ENCODE peak calls at places on chromosomes 3 and 15, in eight cellular contexts. One of them, this sample, is unnamed. For H3K9me3, the result is how much of the 10 kb centered on the place peaks cover.

GRCh38 chr15:25863067-25863967 is at the start of gene ATP10A:
- DNase-seq in fibroblast of lung: peak
- DNase-seq in psoas muscle: peak
- DNase-seq in transverse colon: no peak
- DNase-seq in HAP-1: peak
- DNase-seq in A549: no peak
- DNase-seq in mucosa of descending colon: peak
- DNase-seq in cardiac muscle cell: peak
- DNase-seq in this sample: no peak

GRCh38 chr3:16828815-16829214 is 55.9 kb upstream of the PLCL2 start:
- DNase-seq in fibroblast of lung: peak
- DNase-seq in psoas muscle: no peak
- DNase-seq in transverse colon: peak
- DNase-seq in HAP-1: peak
- DNase-seq in A549: peak
- DNase-seq in mucosa of descending colon: no peak
- DNase-seq in cardiac muscle cell: peak
- DNase-seq in this sample: no peak

GRCh38 chr3:184255291-184256039 is 5.9 kb downstream of the CAMK2N2 start:
- DNase-seq in fibroblast of lung: no peak
- DNase-seq in psoas muscle: no peak
- DNase-seq in transverse colon: no peak
- DNase-seq in HAP-1: no peak
- DNase-seq in A549: no peak
- DNase-seq in mucosa of descending colon: no peak
- DNase-seq in cardiac muscle cell: no peak
- DNase-seq in this sample: no peak

GRCh38 chr15:29568840-29569532 is 253.3 kb downstream of the TJP1 start:
- DNase-seq in fibroblast of lung: peak
- DNase-seq in psoas muscle: no peak
- DNase-seq in transverse colon: peak
- DNase-seq in HAP-1: no peak
- DNase-seq in A549: peak
- DNase-seq in mucosa of descending colon: peak
- DNase-seq in cardiac muscle cell: peak
- DNase-seq in this sample: peak

GRCh38 chr3:10467904-10468610 is 37.3 kb downstream of the ATP2B2 start:
- DNase-seq in fibroblast of lung: no peak
- DNase-seq in psoas muscle: peak
- DNase-seq in transverse colon: no peak
- DNase-seq in HAP-1: no peak
- DNase-seq in A549: no peak
- DNase-seq in mucosa of descending colon: no peak
- DNase-seq in cardiac muscle cell: no peak
- DNase-seq in this sample: no peak

GRCh38 chr3:145981057-145981456 is 179.9 kb downstream of the PLOD2 start:
- DNase-seq in fibroblast of lung: peak
- DNase-seq in psoas muscle: no peak
- DNase-seq in transverse colon: no peak
- DNase-seq in HAP-1: no peak
- DNase-seq in A549: no peak
- DNase-seq in mucosa of descending colon: no peak
- DNase-seq in cardiac muscle cell: no peak
- DNase-seq in this sample: no peak

GRCh38 chr3:76487446-76487845 is 552.5 kb upstream of the ROBO2 start:
- DNase-seq in fibroblast of lung: peak
- DNase-seq in psoas muscle: no peak
- DNase-seq in transverse colon: no peak
- DNase-seq in HAP-1: no peak
- DNase-seq in A549: no peak
- DNase-seq in mucosa of descending colon: no peak
- DNase-seq in cardiac muscle cell: no peak
- DNase-seq in this sample: no peak

GRCh38 chr3:12449889-12450682 is 34.2 kb upstream of the TSEN2 start:
- DNase-seq in fibroblast of lung: no peak
- DNase-seq in psoas muscle: no peak
- DNase-seq in transverse colon: no peak
- DNase-seq in HAP-1: no peak
- DNase-seq in A549: no peak
- DNase-seq in mucosa of descending colon: no peak
- DNase-seq in cardiac muscle cell: no peak
- DNase-seq in this sample: no peak

GRCh38 chr3:8501388-8502131 is at the start of gene LMCD1:
- DNase-seq in fibroblast of lung: peak
- DNase-seq in psoas muscle: peak
- DNase-seq in transverse colon: peak
- DNase-seq in HAP-1: peak
- DNase-seq in A549: peak
- DNase-seq in mucosa of descending colon: peak
- DNase-seq in cardiac muscle cell: peak
- DNase-seq in this sample: peak

GRCh38 chr3:189626286-189626685 is 4.9 kb upstream of the TP63 start:
- DNase-seq in fibroblast of lung: no peak
- DNase-seq in psoas muscle: no peak
- DNase-seq in transverse colon: no peak
- DNase-seq in HAP-1: no peak
- DNase-seq in A549: no peak
- DNase-seq in mucosa of descending colon: no peak
- DNase-seq in cardiac muscle cell: no peak
- DNase-seq in this sample: no peak

DNA sequence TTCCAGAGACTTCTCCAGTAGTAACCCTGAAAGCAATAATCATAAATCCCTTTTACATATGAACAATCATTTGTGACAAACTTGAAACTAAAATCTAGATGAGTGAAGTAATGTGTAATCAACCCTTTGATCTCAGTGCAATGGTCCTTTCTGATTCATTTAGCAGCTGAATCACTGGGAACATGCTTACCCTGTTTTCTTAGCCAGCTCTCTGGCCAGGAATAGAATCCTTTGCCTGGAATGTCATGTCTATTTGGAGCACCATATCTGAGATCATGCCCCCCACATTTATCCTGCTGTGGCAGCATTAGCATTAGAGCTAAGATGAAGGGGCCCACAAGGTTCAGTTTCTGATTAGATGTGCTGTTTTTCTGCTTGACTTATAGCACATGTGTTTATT is 309.8 kb downstream of the OXSM start:
- DNase-seq in fibroblast of lung: peak
- DNase-seq in psoas muscle: no peak
- DNase-seq in transverse colon: no peak
- DNase-seq in HAP-1: no peak
- DNase-seq in A549: no peak
- DNase-seq in mucosa of descending colon: no peak
- DNase-seq in cardiac muscle cell: peak
- DNase-seq in this sample: no peak
- H3K9me3 ChIP-seq in fibroblast of lung: under half
- H3K9me3 ChIP-seq in psoas muscle: under half
- H3K9me3 ChIP-seq in transverse colon: under half
- H3K9me3 ChIP-seq in HAP-1: under half
- H3K9me3 ChIP-seq in A549: under half
- H3K9me3 ChIP-seq in mucosa of descending colon: half or more
- H3K9me3 ChIP-seq in cardiac muscle cell: under half
- H3K9me3 ChIP-seq in this sample: under half

DNA sequence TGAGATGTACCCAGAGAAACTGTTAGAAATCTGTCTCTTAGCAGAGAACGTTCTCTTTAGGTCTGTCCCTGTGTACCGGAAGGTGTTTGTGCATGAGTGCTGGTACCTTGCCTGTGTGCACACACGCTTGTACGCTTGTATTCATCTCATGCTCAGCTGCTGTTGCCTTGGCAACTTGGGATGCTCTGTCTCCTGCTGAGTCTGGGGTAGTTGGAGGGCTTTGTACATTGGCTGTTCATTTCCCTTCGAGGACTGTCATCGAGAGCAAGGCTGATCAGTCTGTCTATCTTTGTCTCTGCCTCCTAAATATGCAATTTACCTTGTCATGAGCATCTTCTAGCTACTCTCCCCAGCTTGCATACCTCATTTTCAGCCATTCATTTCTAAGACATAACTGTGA is 147.2 kb downstream of the SLCO3A1 start:
- DNase-seq in fibroblast of lung: no peak
- DNase-seq in psoas muscle: no peak
- DNase-seq in transverse colon: no peak
- DNase-seq in HAP-1: no peak
- DNase-seq in A549: no peak
- DNase-seq in mucosa of descending colon: no peak
- DNase-seq in cardiac muscle cell: no peak
- DNase-seq in this sample: no peak
- H3K9me3 ChIP-seq in fibroblast of lung: under half
- H3K9me3 ChIP-seq in psoas muscle: under half
- H3K9me3 ChIP-seq in transverse colon: under half
- H3K9me3 ChIP-seq in HAP-1: under half
- H3K9me3 ChIP-seq in A549: under half
- H3K9me3 ChIP-seq in mucosa of descending colon: under half
- H3K9me3 ChIP-seq in cardiac muscle cell: under half
- H3K9me3 ChIP-seq in this sample: under half

GRCh38 chr3:153426803-153427202 is 264.8 kb downstream of the RAP2B start:
- DNase-seq in fibroblast of lung: no peak
- DNase-seq in psoas muscle: no peak
- DNase-seq in transverse colon: no peak
- DNase-seq in HAP-1: no peak
- DNase-seq in A549: no peak
- DNase-seq in mucosa of descending colon: no peak
- DNase-seq in cardiac muscle cell: no peak
- DNase-seq in this sample: no peak
- H3K9me3 ChIP-seq in fibroblast of lung: under half
- H3K9me3 ChIP-seq in psoas muscle: under half
- H3K9me3 ChIP-seq in transverse colon: under half
- H3K9me3 ChIP-seq in HAP-1: under half
- H3K9me3 ChIP-seq in A549: under half
- H3K9me3 ChIP-seq in mucosa of descending colon: under half
- H3K9me3 ChIP-seq in cardiac muscle cell: under half
- H3K9me3 ChIP-seq in this sample: under half

GRCh38 chr3:176510097-176510496 is 687.2 kb downstream of the TBL1XR1 start:
- DNase-seq in fibroblast of lung: no peak
- DNase-seq in psoas muscle: no peak
- DNase-seq in transverse colon: no peak
- DNase-seq in HAP-1: no peak
- DNase-seq in A549: no peak
- DNase-seq in mucosa of descending colon: no peak
- DNase-seq in cardiac muscle cell: no peak
- DNase-seq in this sample: no peak

GRCh38 chr3:176512037-176512436 is 685.2 kb downstream of the TBL1XR1 start:
- DNase-seq in fibroblast of lung: no peak
- DNase-seq in psoas muscle: no peak
- DNase-seq in transverse colon: no peak
- DNase-seq in HAP-1: no peak
- DNase-seq in A549: no peak
- DNase-seq in mucosa of descending colon: no peak
- DNase-seq in cardiac muscle cell: no peak
- DNase-seq in this sample: no peak

GRCh38 chr3:176514297-176514696 is 683.0 kb downstream of the TBL1XR1 start:
- DNase-seq in fibroblast of lung: peak
- DNase-seq in psoas muscle: no peak
- DNase-seq in transverse colon: no peak
- DNase-seq in HAP-1: peak
- DNase-seq in A549: peak
- DNase-seq in mucosa of descending colon: no peak
- DNase-seq in cardiac muscle cell: peak
- DNase-seq in this sample: no peak

GRCh38 chr3:176513604-176514003 is 683.7 kb downstream of the TBL1XR1 start:
- DNase-seq in fibroblast of lung: no peak
- DNase-seq in psoas muscle: no peak
- DNase-seq in transverse colon: no peak
- DNase-seq in HAP-1: no peak
- DNase-seq in A549: no peak
- DNase-seq in mucosa of descending colon: no peak
- DNase-seq in cardiac muscle cell: peak
- DNase-seq in this sample: no peak
- H3K9me3 ChIP-seq in fibroblast of lung: under half
- H3K9me3 ChIP-seq in psoas muscle: under half
- H3K9me3 ChIP-seq in transverse colon: under half
- H3K9me3 ChIP-seq in HAP-1: under half
- H3K9me3 ChIP-seq in A549: under half
- H3K9me3 ChIP-seq in mucosa of descending colon: half or more
- H3K9me3 ChIP-seq in cardiac muscle cell: under half
- H3K9me3 ChIP-seq in this sample: under half

GRCh38 chr15:93093765-93094164 is 4.8 kb upstream of the RGMA start:
- DNase-seq in fibroblast of lung: no peak
- DNase-seq in psoas muscle: no peak
- DNase-seq in transverse colon: no peak
- DNase-seq in HAP-1: no peak
- DNase-seq in A549: no peak
- DNase-seq in mucosa of descending colon: no peak
- DNase-seq in cardiac muscle cell: no peak
- DNase-seq in this sample: no peak

GRCh38 chr15:93089855-93090305 is 869 bp upstream of the RGMA start:
- DNase-seq in fibroblast of lung: no peak
- DNase-seq in psoas muscle: peak
- DNase-seq in transverse colon: no peak
- DNase-seq in HAP-1: no peak
- DNase-seq in A549: no peak
- DNase-seq in mucosa of descending colon: no peak
- DNase-seq in cardiac muscle cell: peak
- DNase-seq in this sample: no peak

GRCh38 chr15:93088981-93089854 is at the start of gene RGMA:
- DNase-seq in fibroblast of lung: no peak
- DNase-seq in psoas muscle: peak
- DNase-seq in transverse colon: no peak
- DNase-seq in HAP-1: no peak
- DNase-seq in A549: no peak
- DNase-seq in mucosa of descending colon: no peak
- DNase-seq in cardiac muscle cell: peak
- DNase-seq in this sample: no peak

GRCh38 chr15:93088200-93088980 is 621 bp downstream of the RGMA start:
- DNase-seq in fibroblast of lung: peak
- DNase-seq in psoas muscle: peak
- DNase-seq in transverse colon: no peak
- DNase-seq in HAP-1: peak
- DNase-seq in A549: peak
- DNase-seq in mucosa of descending colon: no peak
- DNase-seq in cardiac muscle cell: peak
- DNase-seq in this sample: peak

GRCh38 chr15:93091465-93091864 is 2.5 kb upstream of the RGMA start:
- DNase-seq in fibroblast of lung: no peak
- DNase-seq in psoas muscle: no peak
- DNase-seq in transverse colon: no peak
- DNase-seq in HAP-1: no peak
- DNase-seq in A549: no peak
- DNase-seq in mucosa of descending colon: no peak
- DNase-seq in cardiac muscle cell: no peak
- DNase-seq in this sample: no peak
- H3K9me3 ChIP-seq in fibroblast of lung: under half
- H3K9me3 ChIP-seq in psoas muscle: under half
- H3K9me3 ChIP-seq in transverse colon: under half
- H3K9me3 ChIP-seq in HAP-1: under half
- H3K9me3 ChIP-seq in A549: under half
- H3K9me3 ChIP-seq in mucosa of descending colon: under half
- H3K9me3 ChIP-seq in cardiac muscle cell: under half
- H3K9me3 ChIP-seq in this sample: under half

This sample was measured in upper lobe of left lung.